ENCODE peak calls at places on chromosomes 4 and X, in four cellular contexts. K is A549; N is tibial nerve; U is effector memory CD4-positive, alpha-beta T cell. A is an unnamed sample.

GRCh38 chrX:50644496-50644895 is 169.5 kb downstream of the SHROOM4 start:
- DNase-seq in K (no peak), N (no peak), U (no peak), A (no peak)

GRCh38 chr4:140654516-140654855 is 85.7 kb upstream of the UCP1 start:
- DNase-seq in N (no peak), U (no peak), K (no peak), A (no peak)

GRCh38 chr4:7434766-7435150 is at the start of gene PSAPL1:
- DNase-seq in U (no peak), K (peak; percentile 35), N (no peak), A (no peak)

GRCh38 chr4:86497131-86497530 is 97.0 kb upstream of the PTPN13 start:
- DNase-seq in U (no peak), K (no peak), N (no peak), A (no peak)

GRCh38 chr4:177080388-177080787 is 229.3 kb upstream of the NEIL3 start:
- DNase-seq in N (no peak), K (no peak), U (no peak), A (no peak)

GRCh38 chr4:32148120-32148666 is 1428.0 kb downstream of the PCDH7 start:
- DNase-seq in K (no peak), N (no peak), U (no peak), A (no peak)

GRCh38 chr4:154984148-154984547 is 203.1 kb downstream of the RBM46 start:
- DNase-seq in U (no peak), K (no peak), N (no peak), A (no peak)

GRCh38 chrX:9977642-9978041 is 10.5 kb downstream of the CLDN34 start:
- DNase-seq in K (no peak), U (no peak), N (no peak), A (no peak)

GRCh38 chr4:11471613-11472012 is 42.9 kb upstream of the HS3ST1 start:
- DNase-seq in U (peak; percentile 41), N (no peak), K (no peak), A (peak; percentile 19)

GRCh38 chrX:72349190-72349589 is 43.5 kb upstream of the CITED1 start:
- DNase-seq in K (no peak), N (no peak), U (no peak), A (no peak)

GRCh38 chr4:10810411-10810810 is 125.8 kb upstream of the CLNK start:
- DNase-seq in U (no peak), K (no peak), N (no peak), A (no peak)

GRCh38 chr4:155496294-155496626 is 119.5 kb upstream of the MAP9 start:
- DNase-seq in K (no peak), N (no peak), U (no peak), A (no peak)

GRCh38 chr4:158371158-158371557 is 150.5 kb upstream of the RXFP1 start:
- DNase-seq in U (no peak), K (peak; percentile 1), N (no peak), A (no peak)

GRCh38 chr4:158376441-158376840 is 145.2 kb upstream of the RXFP1 start:
- DNase-seq in K (no peak), U (no peak), N (no peak), A (no peak)

GRCh38 chr4:158374318-158374717 is 147.4 kb upstream of the RXFP1 start:
- DNase-seq in U (no peak), K (no peak), N (no peak), A (no peak)
- H3K9me3 ChIP-seq in U (no peaks in the 10 kb centered on the region), K (no peaks in the 10 kb centered on the region), N (no peaks in the 10 kb centered on the region), A (no peaks in the 10 kb centered on the region)

GRCh38 chr4:4591071-4591470 is 49.2 kb upstream of the STX18 start:
- DNase-seq in K (no peak), N (no peak), U (no peak), A (no peak)

GRCh38 chr4:4592414-4592813 is 50.6 kb upstream of the STX18 start:
- DNase-seq in K (no peak), N (no peak), U (no peak), A (no peak)

GRCh38 chr4:4595252-4595651 is 53.4 kb upstream of the STX18 start:
- DNase-seq in N (no peak), K (peak; percentile 21), U (no peak), A (no peak)

GRCh38 chr4:4594531-4594930 is 52.7 kb upstream of the STX18 start:
- DNase-seq in U (no peak), K (no peak), N (no peak), A (no peak)

DNA sequence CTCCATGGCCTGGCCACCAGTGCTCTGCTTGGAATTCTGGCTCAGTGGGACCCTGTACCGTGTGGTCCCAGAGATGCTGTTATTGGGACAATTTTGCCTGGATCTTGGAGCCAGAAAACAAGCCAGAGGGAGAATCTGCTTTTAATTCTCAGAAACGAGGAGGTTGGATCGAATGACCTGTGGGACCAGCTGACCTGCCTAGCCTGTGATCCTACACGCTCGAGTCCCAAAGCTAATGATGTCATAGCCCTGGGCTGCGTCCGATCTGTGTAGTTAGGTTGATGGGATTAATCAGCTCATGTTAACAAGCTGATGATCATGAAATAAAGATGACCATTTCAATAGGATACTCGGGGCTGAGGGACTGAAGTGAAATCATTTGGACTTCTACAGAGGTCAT is 51.7 kb upstream of the STX18 start:
- DNase-seq in K (no peak), U (no peak), N (no peak), A (no peak)
- H3K9me3 ChIP-seq in K (peaks cover 7% of the 10 kb centered on the region), U (no peaks in the 10 kb centered on the region), N (no peaks in the 10 kb centered on the region), A (no peaks in the 10 kb centered on the region)

DNA sequence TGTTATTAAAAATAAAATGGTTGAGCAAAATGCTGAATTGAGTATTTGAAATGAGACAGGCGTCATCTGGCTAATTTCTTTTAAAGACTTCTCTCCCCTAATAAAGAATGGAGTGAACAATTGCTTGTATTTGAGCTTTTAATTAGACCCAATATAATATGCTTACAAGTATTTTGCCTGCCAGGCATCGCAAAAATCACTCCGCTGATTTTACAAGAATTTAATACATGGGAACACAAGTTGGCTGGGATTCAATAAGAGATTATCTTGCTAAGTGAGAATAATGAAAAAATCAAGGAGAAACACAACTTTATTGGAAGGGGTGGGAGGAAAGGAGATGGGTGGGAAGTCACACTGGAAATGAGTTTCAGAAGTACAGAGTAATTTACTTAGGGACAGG is 52.3 kb downstream of the KLF3 start:
- DNase-seq in U (no peak), N (no peak), K (no peak), A (no peak)
- H3K9me3 ChIP-seq in U (no peaks in the 10 kb centered on the region), N (no peaks in the 10 kb centered on the region), K (no peaks in the 10 kb centered on the region), A (peaks cover 2% of the 10 kb centered on the region)

GRCh38 chr4:172734555-172734954 is 434.1 kb upstream of the GALNT7 start:
- DNase-seq in N (no peak), K (no peak), U (no peak), A (no peak)
- H3K9me3 ChIP-seq in N (no peaks in the 10 kb centered on the region), K (peaks cover 30% of the 10 kb centered on the region), U (no peaks in the 10 kb centered on the region), A (no peaks in the 10 kb centered on the region)

DNA sequence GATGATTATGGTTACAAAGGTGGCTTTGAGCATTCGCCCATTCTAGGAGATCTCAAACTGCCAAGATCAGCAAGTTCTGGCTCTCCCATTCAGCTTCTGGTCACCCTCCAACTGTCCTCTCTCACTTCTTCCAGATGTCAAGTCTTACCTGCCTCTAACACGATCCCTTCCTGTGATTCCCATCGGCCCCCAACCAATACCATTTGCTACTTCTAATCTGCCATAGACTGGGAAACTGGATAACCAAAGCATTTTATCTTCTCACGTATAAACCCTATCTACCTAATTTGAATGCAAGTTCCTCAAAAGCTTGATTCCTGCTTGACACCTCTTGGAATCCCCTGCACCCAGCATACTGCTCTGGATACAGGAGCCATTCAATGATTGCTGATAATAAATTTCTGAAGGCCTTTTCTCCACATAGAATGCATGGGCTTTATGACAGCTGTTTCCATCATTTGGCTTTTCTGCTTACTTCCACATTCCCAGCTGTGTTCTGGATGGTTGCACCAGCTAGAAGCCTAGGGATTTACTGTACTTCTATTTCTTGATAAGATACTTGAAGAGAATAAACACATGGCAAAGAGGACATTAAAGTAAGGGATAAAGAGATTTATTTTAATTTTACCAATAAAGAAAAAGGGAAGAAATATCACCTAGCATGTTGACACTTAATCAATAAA is 9.7 kb downstream of the GPC4 start:
- DNase-seq in K (no peak), N (no peak), U (no peak), A (no peak)
- H3K9me3 ChIP-seq in K (no peaks in the 10 kb centered on the region), N (no peaks in the 10 kb centered on the region), U (no peaks in the 10 kb centered on the region), A (no peaks in the 10 kb centered on the region)

GRCh38 chrX:100995469-100995868 is 26.0 kb downstream of the ARL13A start:
- DNase-seq in N (no peak), K (no peak), U (no peak), A (no peak)

GRCh38 chrX:100984818-100985217 is 15.3 kb downstream of the ARL13A start:
- DNase-seq in N (no peak), K (no peak), U (no peak), A (no peak)

GRCh38 chrX:100994352-100995281 is 25.1 kb downstream of the ARL13A start:
- DNase-seq in N (no peak), U (no peak), K (peak; percentile 48), A (no peak)

GRCh38 chrX:100990139-100990538 is 20.6 kb downstream of the ARL13A start:
- DNase-seq in U (no peak), N (no peak), K (no peak), A (no peak)
- H3K9me3 ChIP-seq in U (no peaks in the 10 kb centered on the region), N (no peaks in the 10 kb centered on the region), K (no peaks in the 10 kb centered on the region), A (no peaks in the 10 kb centered on the region)

GRCh38 chr4:77332696-77333270 is 175.8 kb downstream of the CCNG2 start:
- DNase-seq in N (no peak), K (peak; percentile 16), U (no peak), A (no peak)
- H3K9me3 ChIP-seq in N (peaks cover 4% of the 10 kb centered on the region), K (peaks cover 13% of the 10 kb centered on the region), U (peaks cover 5% of the 10 kb centered on the region), A (peaks cover 6% of the 10 kb centered on the region)

DNA sequence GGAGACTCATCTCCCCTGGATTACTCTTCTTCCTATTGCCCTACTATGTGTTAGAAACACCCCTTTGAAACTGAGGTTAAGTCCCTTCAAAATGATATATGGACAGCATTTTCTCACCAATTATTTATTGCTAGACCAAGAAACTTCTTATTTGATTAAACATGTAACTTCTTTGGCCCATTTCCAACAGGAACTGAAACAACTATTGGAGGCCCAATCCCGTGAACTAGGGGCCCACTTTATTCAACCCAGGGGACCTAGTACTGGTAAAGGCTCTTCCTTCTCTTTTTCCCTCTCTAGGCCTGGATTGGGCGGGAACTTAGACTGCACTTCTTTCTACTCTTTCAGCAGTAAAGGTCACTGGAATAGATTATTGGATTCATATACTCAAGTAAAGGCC is 16.7 kb upstream of the COL25A1 start:
- DNase-seq in N (no peak), U (no peak), K (no peak), A (no peak)
- H3K9me3 ChIP-seq in N (peaks cover 7% of the 10 kb centered on the region), U (no peaks in the 10 kb centered on the region), K (no peaks in the 10 kb centered on the region), A (peaks cover 3% of the 10 kb centered on the region)

GRCh38 chr4:145791988-145792387 is 112.0 kb downstream of the C4orf51 start:
- DNase-seq in U (no peak), K (no peak), N (no peak), A (no peak)
- H3K9me3 ChIP-seq in U (no peaks in the 10 kb centered on the region), K (no peaks in the 10 kb centered on the region), N (no peaks in the 10 kb centered on the region), A (no peaks in the 10 kb centered on the region)